ENCODE peak calls at places on chromosomes 12 and 14, in six cellular contexts. O, E, U, Q, T and W are unnamed samples.

GRCh38 chr14:52834440-52834842 is 43.0 kb upstream of the GNPNAT1 start:
- DNase-seq in O (peak), E (peak), U (no peak), Q (peak), T (no peak), W (no peak)

GRCh38 chr12:20946732-20947131 is 136.2 kb downstream of the SLCO1B3 start:
- DNase-seq in O (peak), E (no peak), U (no peak), Q (no peak), T (no peak), W (peak)

GRCh38 chr14:37063467-37064240 is 108.8 kb downstream of the SLC25A21 start:
- DNase-seq in O (peak), E (no peak), U (no peak), Q (no peak), T (no peak), W (no peak)

GRCh38 chr14:94164685-94165431 is 9.3 kb upstream of the PPP4R4 start:
- DNase-seq in O (no peak), E (no peak), U (no peak), Q (no peak), T (no peak), W (no peak)

GRCh38 chr12:68958337-68958736 is 25.4 kb upstream of the CPM start:
- DNase-seq in O (no peak), E (no peak), U (no peak), Q (no peak), T (no peak), W (peak)

GRCh38 chr14:31266437-31267331 is 59.1 kb upstream of the HECTD1 start:
- DNase-seq in O (no peak), E (no peak), U (no peak), Q (no peak), T (no peak), W (no peak)

GRCh38 chr14:45947785-45948184 is 694.8 kb upstream of the MIS18BP1 start:
- DNase-seq in O (no peak), E (no peak), U (no peak), Q (no peak), T (no peak), W (no peak)

GRCh38 chr14:81289516-81289915 is 68.8 kb upstream of the GTF2A1 start:
- DNase-seq in O (no peak), E (no peak), U (no peak), Q (no peak), T (no peak), W (no peak)

GRCh38 chr12:66716522-66716921 is 37.6 kb upstream of the GRIP1 start:
- DNase-seq in O (no peak), E (no peak), U (no peak), Q (no peak), T (no peak), W (no peak)

DNA sequence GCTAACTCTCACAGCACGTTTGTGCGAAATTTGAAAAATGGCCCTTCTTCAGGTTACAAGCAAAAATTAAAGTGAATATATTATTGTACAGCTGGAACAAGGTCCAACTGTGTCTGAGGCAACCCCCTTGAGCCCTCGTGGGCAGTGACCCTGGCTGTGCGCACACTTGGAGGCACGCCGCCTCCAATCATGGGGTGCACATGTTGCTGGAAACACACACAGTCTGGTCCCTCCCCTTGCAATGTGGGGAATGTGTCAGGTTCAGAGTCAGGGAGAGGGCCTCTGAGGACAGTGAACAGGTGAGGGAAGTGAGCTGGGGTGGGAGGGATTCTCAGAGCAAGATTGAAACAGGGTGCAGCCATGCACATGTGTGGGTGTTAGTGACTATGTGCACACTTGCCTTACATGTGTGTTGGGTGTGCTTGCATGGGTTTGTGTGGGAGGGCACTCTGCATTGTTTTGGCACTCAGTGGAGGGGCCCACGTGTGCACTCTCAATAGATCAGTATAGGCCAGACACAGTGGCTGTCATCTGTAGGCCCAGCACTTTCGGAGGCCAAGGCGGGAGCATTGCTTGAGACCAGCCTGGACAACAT is 9.6 kb downstream of the TSPAN9 start:
- DNase-seq in O (no peak), E (no peak), U (no peak), Q (no peak), T (no peak), W (no peak)
- H3K4me3 ChIP-seq in O (no peak), E (no peak), U (no peak), Q (no peak), T (no peak), W (no peak)

DNA sequence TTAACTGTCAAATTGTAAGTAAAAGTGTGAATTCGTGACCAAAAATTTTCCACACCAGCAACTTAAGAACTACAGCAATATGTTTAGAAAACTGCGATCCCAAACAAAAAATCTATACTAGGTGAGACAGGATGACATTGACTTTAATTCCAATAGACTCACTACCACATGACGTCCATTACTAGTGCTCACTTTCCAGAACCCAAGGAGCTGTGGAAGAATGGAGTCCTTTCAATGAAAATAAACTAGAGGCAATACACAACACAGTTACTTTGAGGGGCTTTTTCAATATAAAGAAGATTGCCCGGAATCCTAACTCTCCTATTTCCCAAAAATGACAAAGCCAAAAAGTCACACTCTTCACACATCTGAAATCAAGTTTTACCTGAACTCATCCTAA is 1.4 kb downstream of the EPS8 start:
- DNase-seq in O (no peak), E (no peak), U (no peak), Q (peak), T (no peak), W (no peak)
- H3K4me3 ChIP-seq in O (peak), E (peak), U (no peak), Q (peak), T (peak), W (no peak)

GRCh38 chr14:61547186-61548121 is 147.9 kb upstream of the HIF1A start:
- DNase-seq in O (peak), E (peak), U (no peak), Q (peak), T (no peak), W (no peak)
- H3K4me3 ChIP-seq in O (no peak), E (no peak), U (no peak), Q (no peak), T (no peak), W (no peak)

GRCh38 chr12:108886873-108887629 is 7.2 kb downstream of the DAO start:
- DNase-seq in O (no peak), E (no peak), U (no peak), Q (no peak), T (no peak), W (no peak)

GRCh38 chr12:108895220-108895802 is 15.4 kb downstream of the DAO start:
- DNase-seq in O (no peak), E (no peak), U (no peak), Q (no peak), T (no peak), W (no peak)

GRCh38 chr12:108884116-108885012 is 4.5 kb downstream of the DAO start:
- DNase-seq in O (peak), E (no peak), U (peak), Q (peak), T (peak), W (peak)

GRCh38 chr12:108888031-108888430 is 8.1 kb downstream of the DAO start:
- DNase-seq in O (no peak), E (no peak), U (no peak), Q (no peak), T (no peak), W (no peak)

GRCh38 chr12:108890208-108890607 is 10.3 kb downstream of the DAO start:
- DNase-seq in O (peak), E (no peak), U (no peak), Q (no peak), T (no peak), W (no peak)
- H3K4me3 ChIP-seq in O (no peak), E (no peak), U (no peak), Q (no peak), T (no peak), W (no peak)

DNA sequence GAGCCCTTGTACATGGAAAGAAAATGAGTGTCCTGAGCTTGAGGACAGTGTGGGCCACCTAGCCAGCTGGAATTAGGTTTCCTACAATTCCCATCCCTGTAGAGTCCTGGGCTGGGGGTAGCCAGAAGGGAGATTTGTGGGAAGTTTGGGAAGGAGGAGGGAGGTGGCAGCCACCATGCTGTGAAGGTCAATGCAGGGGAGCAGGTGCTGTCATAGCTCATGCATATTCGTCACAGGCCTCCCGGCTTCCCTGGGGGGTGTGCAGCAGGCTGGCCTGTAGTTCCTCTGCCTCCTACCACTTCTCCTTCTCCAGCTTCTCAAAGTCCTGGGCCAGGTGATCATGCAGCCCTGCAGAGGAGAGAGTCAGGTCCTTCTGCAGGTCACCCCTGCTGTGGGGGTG is 121.3 kb downstream of the TBX3 start:
- DNase-seq in O (no peak), E (no peak), U (no peak), Q (no peak), T (no peak), W (no peak)
- H3K4me3 ChIP-seq in O (no peak), E (no peak), U (no peak), Q (no peak), T (no peak), W (no peak)

DNA sequence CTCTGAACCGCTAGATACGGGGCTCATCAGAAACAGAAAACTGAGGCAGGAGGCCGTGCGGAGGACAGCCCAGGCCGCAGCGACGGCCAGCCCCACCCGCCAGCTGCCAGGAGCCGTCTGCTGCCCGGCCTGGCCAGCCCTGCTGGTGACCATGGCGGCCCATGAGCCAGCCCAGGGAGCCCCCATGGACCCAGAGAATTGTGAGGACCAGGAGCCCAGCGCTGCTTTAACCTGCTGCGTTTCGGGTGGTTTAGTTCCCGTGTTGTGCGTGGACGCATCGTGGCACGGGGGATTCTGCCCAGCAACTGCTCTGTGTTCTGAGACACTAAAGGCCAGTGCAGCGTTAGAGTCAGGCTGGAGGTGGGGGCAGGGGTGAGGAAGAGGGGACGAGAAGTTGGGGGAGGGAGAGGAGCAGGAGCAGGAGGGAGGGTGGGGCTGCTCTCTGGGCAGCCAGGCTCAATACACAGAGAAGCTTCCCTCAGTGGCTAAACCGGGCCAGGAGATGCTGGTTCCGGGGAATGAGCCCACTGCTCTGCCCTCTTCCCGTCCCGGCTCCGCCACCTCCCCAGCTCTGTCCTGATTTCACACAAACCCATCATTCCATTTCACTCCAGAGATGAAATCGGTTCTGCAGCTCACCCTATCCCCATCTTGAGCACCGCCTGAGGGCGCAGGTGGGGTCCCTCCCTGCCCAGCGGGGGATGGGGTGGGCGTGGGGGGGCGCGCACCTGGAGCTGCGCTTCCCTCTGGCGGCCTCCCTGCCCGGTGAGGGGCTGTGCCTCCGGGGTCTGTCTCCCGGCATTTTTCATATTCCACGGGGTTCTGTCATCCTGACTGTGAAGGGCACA is 44.4 kb downstream of the NOC4L start:
- DNase-seq in O (no peak), E (no peak), U (no peak), Q (no peak), T (no peak), W (no peak)
- H3K4me3 ChIP-seq in O (peak), E (peak), U (peak), Q (peak), T (peak), W (peak)